ENCODE peak calls at places on chromosomes 1 and 21, in ten cellular contexts. One of them, this sample, is unnamed.

GRCh38 chr1:57550092-57550491 is 126.2 kb upstream of the DAB1 start:
- DNase-seq in omental fat pad: no peak
- DNase-seq in heart right ventricle: no peak
- DNase-seq in prostate gland: no peak
- DNase-seq in fibroblast of the aortic adventitia: no peak
- DNase-seq in progenitor cell of endocrine pancreas: no peak
- DNase-seq in PC-9: no peak
- DNase-seq in type B pancreatic cell: no peak
- DNase-seq in osteocyte: no peak
- DNase-seq in cardiac muscle cell: no peak
- DNase-seq in this sample: no peak

GRCh38 chr1:41898191-41898713 is 20.5 kb downstream of the HIVEP3 start:
- DNase-seq in progenitor cell of endocrine pancreas: no peak
- DNase-seq in osteocyte: peak
- DNase-seq in PC-9: no peak
- DNase-seq in cardiac muscle cell: peak
- DNase-seq in prostate gland: no peak
- DNase-seq in fibroblast of the aortic adventitia: peak
- DNase-seq in heart right ventricle: no peak
- DNase-seq in type B pancreatic cell: peak
- DNase-seq in omental fat pad: no peak
- DNase-seq in this sample: peak

GRCh38 chr1:42820813-42821212 is 3.6 kb upstream of the SVBP start:
- DNase-seq in progenitor cell of endocrine pancreas: no peak
- DNase-seq in heart right ventricle: no peak
- DNase-seq in cardiac muscle cell: no peak
- DNase-seq in omental fat pad: no peak
- DNase-seq in type B pancreatic cell: no peak
- DNase-seq in PC-9: no peak
- DNase-seq in fibroblast of the aortic adventitia: no peak
- DNase-seq in osteocyte: no peak
- DNase-seq in prostate gland: no peak
- DNase-seq in this sample: no peak

GRCh38 chr1:3501856-3502665 is 47.6 kb downstream of the ARHGEF16 start:
- DNase-seq in omental fat pad: peak
- DNase-seq in fibroblast of the aortic adventitia: peak
- DNase-seq in osteocyte: peak
- DNase-seq in type B pancreatic cell: peak
- DNase-seq in heart right ventricle: peak
- DNase-seq in cardiac muscle cell: peak
- DNase-seq in progenitor cell of endocrine pancreas: peak
- DNase-seq in prostate gland: peak
- DNase-seq in PC-9: no peak
- DNase-seq in this sample: no peak

GRCh38 chr1:116346943-116347673 is 25.9 kb upstream of the ATP1A1 start:
- DNase-seq in osteocyte: no peak
- DNase-seq in PC-9: no peak
- DNase-seq in fibroblast of the aortic adventitia: no peak
- DNase-seq in cardiac muscle cell: no peak
- DNase-seq in type B pancreatic cell: no peak
- DNase-seq in heart right ventricle: no peak
- DNase-seq in prostate gland: no peak
- DNase-seq in progenitor cell of endocrine pancreas: no peak
- DNase-seq in omental fat pad: no peak
- DNase-seq in this sample: no peak

GRCh38 chr1:19612516-19612915 is 31.6 kb upstream of the NBL1 start:
- DNase-seq in omental fat pad: no peak
- DNase-seq in fibroblast of the aortic adventitia: no peak
- DNase-seq in osteocyte: no peak
- DNase-seq in cardiac muscle cell: no peak
- DNase-seq in type B pancreatic cell: no peak
- DNase-seq in PC-9: no peak
- DNase-seq in prostate gland: no peak
- DNase-seq in progenitor cell of endocrine pancreas: no peak
- DNase-seq in heart right ventricle: no peak
- DNase-seq in this sample: no peak

GRCh38 chr1:19337289-19337688 is 25.2 kb downstream of the SLC66A1 start:
- DNase-seq in cardiac muscle cell: no peak
- DNase-seq in heart right ventricle: no peak
- DNase-seq in PC-9: peak
- DNase-seq in omental fat pad: no peak
- DNase-seq in osteocyte: no peak
- DNase-seq in prostate gland: no peak
- DNase-seq in fibroblast of the aortic adventitia: no peak
- DNase-seq in progenitor cell of endocrine pancreas: no peak
- DNase-seq in type B pancreatic cell: no peak
- DNase-seq in this sample: no peak

GRCh38 chr1:208834346-208835081 is 590.3 kb upstream of the PLXNA2 start:
- DNase-seq in type B pancreatic cell: no peak
- DNase-seq in progenitor cell of endocrine pancreas: no peak
- DNase-seq in prostate gland: no peak
- DNase-seq in fibroblast of the aortic adventitia: peak
- DNase-seq in cardiac muscle cell: no peak
- DNase-seq in omental fat pad: no peak
- DNase-seq in heart right ventricle: no peak
- DNase-seq in PC-9: no peak
- DNase-seq in osteocyte: no peak
- DNase-seq in this sample: no peak

GRCh38 chr1:15384301-15384901 is 25.3 kb upstream of the EFHD2 start:
- DNase-seq in progenitor cell of endocrine pancreas: no peak
- DNase-seq in prostate gland: no peak
- DNase-seq in PC-9: no peak
- DNase-seq in fibroblast of the aortic adventitia: peak
- DNase-seq in type B pancreatic cell: no peak
- DNase-seq in omental fat pad: no peak
- DNase-seq in cardiac muscle cell: peak
- DNase-seq in osteocyte: no peak
- DNase-seq in heart right ventricle: no peak
- DNase-seq in this sample: peak

GRCh38 chr1:93107395-93107794 is 28.3 kb downstream of the MTF2 start:
- DNase-seq in cardiac muscle cell: no peak
- DNase-seq in heart right ventricle: no peak
- DNase-seq in prostate gland: no peak
- DNase-seq in PC-9: no peak
- DNase-seq in omental fat pad: no peak
- DNase-seq in type B pancreatic cell: no peak
- DNase-seq in osteocyte: no peak
- DNase-seq in progenitor cell of endocrine pancreas: no peak
- DNase-seq in fibroblast of the aortic adventitia: no peak
- DNase-seq in this sample: no peak

GRCh38 chr1:177210071-177210470 is 39.3 kb downstream of the BRINP2 start:
- DNase-seq in omental fat pad: no peak
- DNase-seq in type B pancreatic cell: no peak
- DNase-seq in PC-9: no peak
- DNase-seq in cardiac muscle cell: no peak
- DNase-seq in osteocyte: no peak
- DNase-seq in fibroblast of the aortic adventitia: no peak
- DNase-seq in prostate gland: no peak
- DNase-seq in progenitor cell of endocrine pancreas: no peak
- DNase-seq in heart right ventricle: no peak
- DNase-seq in this sample: no peak

GRCh38 chr1:157597959-157598667 is at the start of gene FCRL4:
- DNase-seq in PC-9: no peak
- DNase-seq in prostate gland: no peak
- DNase-seq in omental fat pad: no peak
- DNase-seq in cardiac muscle cell: no peak
- DNase-seq in heart right ventricle: no peak
- DNase-seq in fibroblast of the aortic adventitia: no peak
- DNase-seq in progenitor cell of endocrine pancreas: no peak
- DNase-seq in osteocyte: no peak
- DNase-seq in type B pancreatic cell: no peak
- DNase-seq in this sample: no peak

GRCh38 chr1:151819951-151820623 is 11.5 kb downstream of the RORC start:
- DNase-seq in cardiac muscle cell: no peak
- DNase-seq in omental fat pad: no peak
- DNase-seq in progenitor cell of endocrine pancreas: no peak
- DNase-seq in osteocyte: no peak
- DNase-seq in type B pancreatic cell: no peak
- DNase-seq in prostate gland: no peak
- DNase-seq in heart right ventricle: no peak
- DNase-seq in fibroblast of the aortic adventitia: no peak
- DNase-seq in PC-9: no peak
- DNase-seq in this sample: no peak

GRCh38 chr1:23554481-23555224 is 4.6 kb downstream of the ID3 start:
- DNase-seq in cardiac muscle cell: peak
- DNase-seq in progenitor cell of endocrine pancreas: peak
- DNase-seq in heart right ventricle: peak
- DNase-seq in prostate gland: peak
- DNase-seq in osteocyte: peak
- DNase-seq in PC-9: peak
- DNase-seq in type B pancreatic cell: peak
- DNase-seq in fibroblast of the aortic adventitia: peak
- DNase-seq in omental fat pad: no peak
- DNase-seq in this sample: peak

GRCh38 chr1:67650061-67650460 is 34.9 kb upstream of the GADD45A start:
- DNase-seq in progenitor cell of endocrine pancreas: no peak
- DNase-seq in fibroblast of the aortic adventitia: no peak
- DNase-seq in osteocyte: no peak
- DNase-seq in prostate gland: no peak
- DNase-seq in PC-9: no peak
- DNase-seq in heart right ventricle: no peak
- DNase-seq in type B pancreatic cell: no peak
- DNase-seq in cardiac muscle cell: no peak
- DNase-seq in omental fat pad: no peak
- DNase-seq in this sample: no peak

GRCh38 chr1:85569737-85570404 is 10.7 kb upstream of the CCN1 start:
- DNase-seq in prostate gland: no peak
- DNase-seq in type B pancreatic cell: no peak
- DNase-seq in PC-9: no peak
- DNase-seq in osteocyte: no peak
- DNase-seq in cardiac muscle cell: no peak
- DNase-seq in heart right ventricle: no peak
- DNase-seq in fibroblast of the aortic adventitia: no peak
- DNase-seq in omental fat pad: no peak
- DNase-seq in progenitor cell of endocrine pancreas: no peak
- DNase-seq in this sample: no peak

GRCh38 chr1:85566890-85567289 is 13.7 kb upstream of the CCN1 start:
- DNase-seq in osteocyte: no peak
- DNase-seq in fibroblast of the aortic adventitia: peak
- DNase-seq in prostate gland: no peak
- DNase-seq in omental fat pad: no peak
- DNase-seq in type B pancreatic cell: no peak
- DNase-seq in PC-9: no peak
- DNase-seq in cardiac muscle cell: no peak
- DNase-seq in progenitor cell of endocrine pancreas: no peak
- DNase-seq in heart right ventricle: no peak
- DNase-seq in this sample: no peak

GRCh38 chr1:85569122-85569521 is 11.4 kb upstream of the CCN1 start:
- DNase-seq in prostate gland: no peak
- DNase-seq in fibroblast of the aortic adventitia: peak
- DNase-seq in type B pancreatic cell: no peak
- DNase-seq in heart right ventricle: no peak
- DNase-seq in PC-9: no peak
- DNase-seq in cardiac muscle cell: peak
- DNase-seq in progenitor cell of endocrine pancreas: no peak
- DNase-seq in omental fat pad: no peak
- DNase-seq in osteocyte: no peak
- DNase-seq in this sample: no peak

GRCh38 chr1:85570446-85571180 is 9.9 kb upstream of the CCN1 start:
- DNase-seq in omental fat pad: no peak
- DNase-seq in type B pancreatic cell: no peak
- DNase-seq in cardiac muscle cell: no peak
- DNase-seq in PC-9: no peak
- DNase-seq in progenitor cell of endocrine pancreas: no peak
- DNase-seq in fibroblast of the aortic adventitia: no peak
- DNase-seq in prostate gland: no peak
- DNase-seq in heart right ventricle: no peak
- DNase-seq in osteocyte: no peak
- DNase-seq in this sample: no peak

GRCh38 chr1:85568660-85569059 is 11.9 kb upstream of the CCN1 start:
- DNase-seq in cardiac muscle cell: no peak
- DNase-seq in omental fat pad: no peak
- DNase-seq in heart right ventricle: no peak
- DNase-seq in type B pancreatic cell: no peak
- DNase-seq in prostate gland: no peak
- DNase-seq in progenitor cell of endocrine pancreas: no peak
- DNase-seq in osteocyte: no peak
- DNase-seq in fibroblast of the aortic adventitia: no peak
- DNase-seq in PC-9: no peak
- DNase-seq in this sample: no peak
- TF ChIP-seq CTCF in cardiac muscle cell: no peak
- TF ChIP-seq CTCF in omental fat pad: no peak
- TF ChIP-seq CTCF in heart right ventricle: no peak
- TF ChIP-seq CTCF in type B pancreatic cell: no peak
- TF ChIP-seq CTCF in prostate gland: no peak
- TF ChIP-seq CTCF in progenitor cell of endocrine pancreas: no peak
- TF ChIP-seq CTCF in osteocyte: no peak
- TF ChIP-seq CTCF in fibroblast of the aortic adventitia: peak
- TF ChIP-seq CTCF in PC-9: no peak
- TF ChIP-seq CTCF in this sample: no peak

GRCh38 chr21:39842741-39843146 is 24.5 kb upstream of the PCP4 start:
- DNase-seq in progenitor cell of endocrine pancreas: no peak
- DNase-seq in PC-9: no peak
- DNase-seq in cardiac muscle cell: no peak
- DNase-seq in type B pancreatic cell: no peak
- DNase-seq in prostate gland: no peak
- DNase-seq in omental fat pad: no peak
- DNase-seq in fibroblast of the aortic adventitia: no peak
- DNase-seq in heart right ventricle: no peak
- DNase-seq in osteocyte: no peak
- DNase-seq in this sample: no peak
- TF ChIP-seq CTCF in progenitor cell of endocrine pancreas: no peak
- TF ChIP-seq CTCF in PC-9: no peak
- TF ChIP-seq CTCF in cardiac muscle cell: no peak
- TF ChIP-seq CTCF in type B pancreatic cell: no peak
- TF ChIP-seq CTCF in prostate gland: no peak
- TF ChIP-seq CTCF in omental fat pad: no peak
- TF ChIP-seq CTCF in fibroblast of the aortic adventitia: no peak
- TF ChIP-seq CTCF in heart right ventricle: no peak
- TF ChIP-seq CTCF in osteocyte: no peak
- TF ChIP-seq CTCF in this sample: no peak

GRCh38 chr1:118339431-118340146 is 154.6 kb upstream of the SPAG17 start:
- DNase-seq in progenitor cell of endocrine pancreas: no peak
- DNase-seq in prostate gland: no peak
- DNase-seq in osteocyte: no peak
- DNase-seq in omental fat pad: no peak
- DNase-seq in cardiac muscle cell: no peak
- DNase-seq in PC-9: no peak
- DNase-seq in heart right ventricle: no peak
- DNase-seq in type B pancreatic cell: no peak
- DNase-seq in fibroblast of the aortic adventitia: no peak
- DNase-seq in this sample: no peak
- TF ChIP-seq CTCF in progenitor cell of endocrine pancreas: no peak
- TF ChIP-seq CTCF in prostate gland: no peak
- TF ChIP-seq CTCF in osteocyte: no peak
- TF ChIP-seq CTCF in omental fat pad: no peak
- TF ChIP-seq CTCF in cardiac muscle cell: no peak
- TF ChIP-seq CTCF in PC-9: no peak
- TF ChIP-seq CTCF in heart right ventricle: no peak
- TF ChIP-seq CTCF in type B pancreatic cell: no peak
- TF ChIP-seq CTCF in fibroblast of the aortic adventitia: no peak
- TF ChIP-seq CTCF in this sample: no peak

DNA sequence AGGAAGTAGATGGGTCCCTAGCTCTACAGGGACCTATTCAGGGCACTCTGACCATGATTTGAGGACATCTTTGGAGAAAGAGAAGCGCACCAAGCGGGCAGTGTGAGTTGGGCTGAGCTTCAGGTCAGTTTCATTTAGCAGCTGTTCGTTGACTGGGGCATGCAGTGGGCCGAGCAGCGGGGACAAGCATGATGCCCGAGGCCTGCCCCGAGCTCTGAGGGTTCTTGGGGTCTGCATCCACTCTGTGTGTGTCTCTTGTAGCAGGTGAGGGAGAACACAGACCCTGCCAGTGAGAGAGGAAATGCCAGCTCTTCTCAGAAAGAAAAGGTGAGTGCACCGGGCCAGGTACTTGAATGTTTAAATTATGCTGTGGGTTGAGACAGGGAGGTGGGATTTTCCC is 5.4 kb downstream of the THAP3 start:
- DNase-seq in progenitor cell of endocrine pancreas: no peak
- DNase-seq in osteocyte: no peak
- DNase-seq in prostate gland: no peak
- DNase-seq in cardiac muscle cell: no peak
- DNase-seq in heart right ventricle: no peak
- DNase-seq in omental fat pad: no peak
- DNase-seq in fibroblast of the aortic adventitia: no peak
- DNase-seq in PC-9: no peak
- DNase-seq in type B pancreatic cell: no peak
- DNase-seq in this sample: no peak
- TF ChIP-seq CTCF in progenitor cell of endocrine pancreas: no peak
- TF ChIP-seq CTCF in osteocyte: no peak
- TF ChIP-seq CTCF in prostate gland: no peak
- TF ChIP-seq CTCF in cardiac muscle cell: no peak
- TF ChIP-seq CTCF in heart right ventricle: no peak
- TF ChIP-seq CTCF in omental fat pad: no peak
- TF ChIP-seq CTCF in fibroblast of the aortic adventitia: no peak
- TF ChIP-seq CTCF in PC-9: no peak
- TF ChIP-seq CTCF in type B pancreatic cell: no peak
- TF ChIP-seq CTCF in this sample: no peak